ENCODE peak calls at places on chromosomes 11 and 22, in four cellular contexts. C is activated T-cell treated with anti-CD3 and anti-CD28 coated beads, Interleukin-2, amount 50 U/mL, for 1 hour; O is lung microvascular endothelial cell; L is SK-N-SH. B is an unnamed sample.
A peak's percentile ranks its signal among the peaks of the same experiment; 100 is the strongest.

GRCh38 chr11:128291835-128292234 is 295.5 kb downstream of the ETS1 start:
- DNase-seq in L (no peak), O (no peak), C (peak; percentile 62), B (no peak)

GRCh38 chr22:44639891-44640617 is 62.0 kb upstream of the PRR5 start:
- DNase-seq in O (peak; percentile 20), C (no peak), L (no peak), B (peak; percentile 25)

GRCh38 chr11:111735262-111736116 is 30.7 kb downstream of the PPP2R1B start:
- DNase-seq in O (peak; percentile 99), L (peak; percentile 88), C (no peak), B (peak; percentile 98)

GRCh38 chr11:120587299-120587698 is 75.8 kb downstream of the GRIK4 start:
- DNase-seq in O (no peak), L (no peak), C (no peak), B (no peak)

GRCh38 chr22:38312261-38312800 is 4.9 kb downstream of the CSNK1E start:
- DNase-seq in L (no peak), O (no peak), C (no peak), B (no peak)

GRCh38 chr22:42344391-42344861 is 74.0 kb upstream of the TCF20 start:
- DNase-seq in L (no peak), O (no peak), C (no peak), B (no peak)

GRCh38 chr11:76856111-76856510 is 4.6 kb upstream of the ACER3 start:
- DNase-seq in L (no peak), C (no peak), O (no peak), B (no peak)

GRCh38 chr22:20724676-20725454 is 49.0 kb upstream of the SERPIND1 start:
- DNase-seq in O (no peak), C (no peak), L (no peak), B (no peak)

GRCh38 chr11:16607675-16608644 is 130.5 kb upstream of the C11orf58 start:
- DNase-seq in O (no peak), C (no peak), L (peak; percentile 69), B (peak; percentile 21)

GRCh38 chr11:77776455-77776854 is 44.1 kb downstream of the RSF1 start:
- DNase-seq in C (no peak), L (no peak), O (peak; percentile 26), B (peak; percentile 49)

GRCh38 chr11:35812850-35813249 is 131.0 kb upstream of the LDLRAD3 start:
- DNase-seq in L (no peak), C (no peak), O (no peak), B (no peak)

GRCh38 chr11:118912742-118913410 is 12.8 kb downstream of the BCL9L start:
- DNase-seq in O (peak; percentile 65), L (no peak), C (no peak), B (peak; percentile 58)